ENCODE peak calls at places on chromosome 17, in six cellular contexts. V, N, X, L, H and O are unnamed samples.

GRCh38 chr17:8318010-8318409 is 8.0 kb downstream of the ARHGEF15 start:
- DNase-seq in L (no peak), V (no peak), N (no peak), X (no peak), H (no peak), O (no peak)

GRCh38 chr17:27601069-27601974 is 29.7 kb upstream of the LGALS9 start:
- DNase-seq in H (peak), L (peak), V (peak), X (peak), N (peak), O (peak)

GRCh38 chr17:62179525-62180161 is 114.6 kb upstream of the MED13 start:
- DNase-seq in H (no peak), N (peak), V (no peak), X (no peak), L (no peak), O (peak)

GRCh38 chr17:73371285-73371684 is 59.5 kb upstream of the CDC42EP4 start:
- DNase-seq in L (no peak), H (no peak), X (no peak), N (no peak), V (no peak), O (peak)

GRCh38 chr17:36888236-36888957 is 48.9 kb upstream of the LHX1 start:
- DNase-seq in N (no peak), H (no peak), X (no peak), L (no peak), V (no peak), O (no peak)

GRCh38 chr17:82876602-82877391 is 37.0 kb upstream of the ZNF750 start:
- DNase-seq in L (no peak), X (no peak), H (peak), V (peak), N (peak), O (peak)

GRCh38 chr17:72997559-72997958 is 94.9 kb downstream of the SLC39A11 start:
- DNase-seq in V (no peak), X (no peak), N (no peak), L (no peak), H (no peak), O (no peak)

GRCh38 chr17:41691031-41691777 is 2.5 kb downstream of the EIF1 start:
- DNase-seq in N (no peak), H (no peak), X (no peak), V (no peak), L (no peak), O (no peak)

GRCh38 chr17:30113213-30113612 is 3.4 kb upstream of the NSRP1 start:
- DNase-seq in V (no peak), N (no peak), L (peak), X (no peak), H (no peak), O (no peak)

GRCh38 chr17:14622622-14623101 is 321.8 kb downstream of the HS3ST3B1 start:
- DNase-seq in H (no peak), N (no peak), V (no peak), X (no peak), L (no peak), O (no peak)

GRCh38 chr17:70314096-70314495 is 144.8 kb downstream of the KCNJ2 start:
- DNase-seq in V (no peak), L (no peak), X (no peak), H (no peak), N (no peak), O (no peak)

GRCh38 chr17:60110586-60110985 is 31.9 kb upstream of the HEATR6 start:
- DNase-seq in X (no peak), H (no peak), N (no peak), V (no peak), L (no peak), O (no peak)

GRCh38 chr17:64320613-64321553 is 57.8 kb upstream of the TEX2 start:
- DNase-seq in L (peak), X (peak), H (peak), N (peak), V (peak), O (peak)

GRCh38 chr17:81710514-81711308 is 1.4 kb upstream of the SLC25A10 start:
- DNase-seq in N (no peak), X (no peak), H (no peak), V (no peak), L (no peak), O (peak)

GRCh38 chr17:78122221-78122990 is 6.1 kb downstream of the TMC6 start:
- DNase-seq in H (peak), X (no peak), L (no peak), N (no peak), V (no peak), O (peak)

GRCh38 chr17:9127340-9127739 is 106.0 kb downstream of the NTN1 start:
- DNase-seq in N (no peak), L (no peak), X (no peak), H (no peak), V (no peak), O (peak)

GRCh38 chr17:82246365-82247174 is 17.7 kb downstream of the SLC16A3 start:
- DNase-seq in X (no peak), H (peak), L (no peak), N (no peak), V (no peak), O (peak)

GRCh38 chr17:82782657-82783207 is 30.9 kb downstream of the TBCD start:
- DNase-seq in H (no peak), L (no peak), X (no peak), N (no peak), V (no peak), O (peak)

GRCh38 chr17:58083491-58084316 is 485 bp downstream of the DYNLL2 start:
- DNase-seq in N (no peak), H (peak), X (peak), L (peak), V (peak), O (peak)

GRCh38 chr17:44115585-44116415 is 7.6 kb downstream of the HDAC5 start:
- DNase-seq in X (no peak), H (no peak), N (no peak), V (peak), L (peak), O (peak)

GRCh38 chr17:82399030-82399429 is 19.1 kb upstream of the HEXD start:
- DNase-seq in V (peak), X (no peak), N (no peak), H (peak), L (no peak), O (peak)

GRCh38 chr17:81294512-81295030 is 536 bp downstream of the SLC38A10 start:
- DNase-seq in N (no peak), H (peak), X (no peak), V (no peak), L (peak), O (peak)

GRCh38 chr17:82219753-82220709 is 7.4 kb upstream of the CCDC57 start:
- DNase-seq in H (no peak), X (no peak), N (no peak), L (no peak), V (no peak), O (peak)

GRCh38 chr17:16912021-16912962 is 59.6 kb downstream of the TNFRSF13B start:
- DNase-seq in V (no peak), N (no peak), H (peak), X (no peak), L (no peak), O (no peak)

GRCh38 chr17:49707246-49707607 is 537 bp downstream of the SLC35B1 start:
- DNase-seq in L (peak), H (no peak), N (no peak), X (no peak), V (no peak), O (no peak)

GRCh38 chr17:43918026-43918389 is 10.7 kb upstream of the MPP2 start:
- DNase-seq in X (no peak), L (no peak), N (no peak), H (no peak), V (no peak), O (no peak)

GRCh38 chr17:17511971-17512858 is 16.0 kb upstream of the RASD1 start:
- DNase-seq in V (no peak), H (peak), L (no peak), N (no peak), X (no peak), O (peak)

GRCh38 chr17:21388944-21389343 is 12.8 kb downstream of the KCNJ12 start:
- DNase-seq in N (no peak), X (no peak), H (no peak), V (no peak), L (no peak), O (no peak)

GRCh38 chr17:66904760-66905637 is 59.5 kb upstream of the CACNG4 start:
- DNase-seq in V (no peak), H (peak), X (no peak), L (no peak), N (no peak), O (peak)

GRCh38 chr17:41967921-41968578 is 1.5 kb downstream of the CNP start:
- DNase-seq in X (no peak), V (no peak), L (no peak), H (peak), N (no peak), O (no peak)

GRCh38 chr17:44987194-44987882 is 19.2 kb upstream of the C1QL1 start:
- DNase-seq in N (no peak), H (no peak), L (no peak), X (no peak), V (no peak), O (peak)

GRCh38 chr17:16927641-16928321 is 44.1 kb downstream of the TNFRSF13B start:
- DNase-seq in X (no peak), N (no peak), L (no peak), H (peak), V (no peak), O (peak)

GRCh38 chr17:78359216-78359935 is 501 bp downstream of the SOCS3 start:
- DNase-seq in V (peak), H (peak), X (no peak), L (no peak), N (no peak), O (peak)

GRCh38 chr17:28854457-28855382 is at the start of gene ERAL1:
- DNase-seq in V (peak), H (peak), L (peak), X (peak), N (peak), O (peak)

GRCh38 chr17:50060951-50061712 is 5.2 kb downstream of the ITGA3 start:
- DNase-seq in L (no peak), H (peak), V (peak), N (no peak), X (no peak), O (peak)

GRCh38 chr17:59121901-59122480 is 15.3 kb upstream of the TRIM37 start:
- DNase-seq in H (no peak), X (no peak), L (peak), N (no peak), V (no peak), O (no peak)

GRCh38 chr17:72392056-72393010 is 271.5 kb downstream of the SOX9 start:
- DNase-seq in L (peak), N (no peak), V (no peak), X (no peak), H (no peak), O (peak)

GRCh38 chr17:75877752-75878173 is 618 bp downstream of the TRIM47 start:
- DNase-seq in L (peak), V (peak), X (peak), H (peak), N (no peak), O (peak)